ENCODE peak calls at places on chromosome 7, in five cellular contexts. B is A549, W is HepG2, Y is GM12878, L is K562. E is an unnamed sample.
A peak's percentile ranks its signal among the peaks of the same experiment; 100 is the strongest.

GRCh38 chr7:16753102-16753931 is at the start of gene TSPAN13:
- DNase-seq in Y (no peak), L (peak; percentile 95), B (peak; percentile 86), W (peak; percentile 81), E (peak; percentile 97)

GRCh38 chr7:1693991-1694524 is 24.0 kb downstream of the ELFN1 start:
- DNase-seq in L (peak; percentile 37), W (no peak), Y (no peak), B (no peak), E (peak; percentile 87)

GRCh38 chr7:1662767-1663166 is 7.3 kb upstream of the ELFN1 start:
- DNase-seq in L (no peak), B (no peak), W (no peak), Y (no peak), E (no peak)

GRCh38 chr7:71521506-71521905 is 389.6 kb downstream of the GALNT17 start:
- DNase-seq in Y (no peak), L (no peak), W (no peak), B (no peak), E (no peak)

GRCh38 chr7:158042156-158042880 is 545.3 kb downstream of the PTPRN2 start:
- DNase-seq in Y (no peak), W (no peak), L (no peak), B (no peak), E (no peak)

GRCh38 chr7:119377-120163 is 72.8 kb upstream of the FAM20C start:
- DNase-seq in L (no peak), Y (no peak), W (no peak), B (no peak), E (no peak)

GRCh38 chr7:543790-544527 is 24.3 kb upstream of the PDGFA start:
- DNase-seq in W (no peak), L (no peak), Y (no peak), B (no peak), E (no peak)

GRCh38 chr7:128693373-128694015 is 21.4 kb downstream of the GARIN1A start:
- DNase-seq in W (no peak), B (no peak), Y (no peak), L (no peak), E (no peak)

GRCh38 chr7:13286916-13287315 is 599.5 kb downstream of the ARL4A start:
- DNase-seq in B (no peak), Y (no peak), W (no peak), L (no peak), E (no peak)

GRCh38 chr7:14836571-14837189 is 65.9 kb downstream of the DGKB start:
- DNase-seq in Y (no peak), W (no peak), L (no peak), B (no peak), E (peak; percentile 88)

GRCh38 chr7:149562602-149563001 is 65.0 kb upstream of the ZNF746 start:
- DNase-seq in W (no peak), L (no peak), B (no peak), Y (no peak), E (no peak)

GRCh38 chr7:55550010-55550409 is 22.3 kb downstream of the VOPP1 start:
- DNase-seq in L (no peak), W (no peak), Y (no peak), B (no peak), E (no peak)

DNA sequence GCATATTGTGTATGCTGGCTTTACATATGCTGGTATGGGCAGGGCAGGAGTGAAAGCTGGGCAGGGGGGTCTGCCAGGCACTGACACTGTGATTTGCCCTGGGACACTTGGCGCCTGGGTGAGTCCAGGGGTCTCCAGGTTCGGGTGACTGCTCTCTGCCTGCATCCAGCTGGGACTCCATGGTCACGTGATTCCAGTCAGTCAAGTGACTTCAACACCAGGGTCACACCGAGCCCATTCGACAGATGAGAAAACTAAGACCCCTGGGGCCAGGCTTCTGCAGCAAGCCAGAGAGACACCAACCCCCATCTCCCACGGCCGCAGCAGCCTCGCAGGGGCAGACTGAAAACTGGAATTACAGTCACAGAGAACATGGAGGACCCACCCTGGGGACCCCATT is 30.0 kb downstream of the MMD2 start:
- DNase-seq in L (no peak), W (no peak), Y (no peak), B (no peak), E (no peak)
- TF ChIP-seq JUNB in L (no peak), W (no peak), Y (no peak), B (no peak), E (no peak)

GRCh38 chr7:144036302-144036858 is 12.4 kb upstream of the OR2A5 start:
- DNase-seq in W (no peak), L (no peak), B (no peak), Y (no peak), E (no peak)

GRCh38 chr7:144038887-144039286 is 9.9 kb upstream of the OR2A5 start:
- DNase-seq in L (no peak), W (no peak), Y (no peak), B (no peak), E (no peak)

GRCh38 chr7:144032985-144033384 is 15.8 kb upstream of the OR2A5 start:
- DNase-seq in W (no peak), L (no peak), B (no peak), Y (no peak), E (no peak)

GRCh38 chr7:144035385-144035784 is 13.4 kb upstream of the OR2A5 start:
- DNase-seq in Y (no peak), B (no peak), L (no peak), W (no peak), E (no peak)

GRCh38 chr7:144037414-144038096 is 11.2 kb upstream of the OR2A5 start:
- DNase-seq in L (no peak), B (no peak), W (no peak), Y (no peak), E (no peak)
- TF ChIP-seq REST in L (no peak), B (no peak), W (no peak), Y (no peak), E (no peak)

GRCh38 chr7:28169166-28169713 is 11.4 kb downstream of the JAZF1 start:
- DNase-seq in B (no peak), Y (no peak), W (no peak), L (no peak), E (no peak)
- TF ChIP-seq JUNB in B (no peak), Y (no peak), W (no peak), L (no peak), E (no peak)

DNA sequence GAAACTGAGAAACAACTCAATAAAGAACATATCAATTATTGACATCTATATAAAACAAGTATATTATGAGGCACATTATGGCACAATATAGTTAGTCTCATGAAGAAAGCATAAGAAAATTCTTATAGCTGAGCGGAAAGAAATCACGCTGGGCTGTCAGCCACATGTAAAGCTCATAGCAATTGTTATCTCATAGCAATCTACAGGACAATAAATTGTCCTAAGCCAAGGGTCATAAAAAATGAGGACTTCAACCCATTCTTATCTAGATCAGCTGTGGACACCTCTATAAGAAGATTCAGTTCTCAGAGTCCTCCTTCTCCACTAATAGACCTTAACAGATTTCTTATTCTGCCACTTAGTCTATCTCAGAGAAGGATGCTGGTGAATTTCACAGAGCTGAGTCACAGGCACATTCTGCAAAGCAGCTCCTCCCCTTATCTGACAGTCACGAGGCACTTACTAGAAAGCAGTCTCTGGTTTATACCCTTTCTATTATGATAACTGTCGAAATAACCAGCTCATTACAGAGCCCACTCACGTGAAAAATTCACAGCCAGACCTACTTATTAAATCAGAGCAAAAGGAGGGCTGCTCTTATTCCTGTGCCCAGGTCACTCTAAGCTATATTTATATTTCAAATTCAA is 185.3 kb upstream of the PCLO start:
- DNase-seq in L (no peak), W (no peak), B (peak; percentile 1), Y (no peak), E (no peak)
- TF ChIP-seq REST in L (no peak), W (no peak), B (no peak), Y (no peak), E (no peak)

DNA sequence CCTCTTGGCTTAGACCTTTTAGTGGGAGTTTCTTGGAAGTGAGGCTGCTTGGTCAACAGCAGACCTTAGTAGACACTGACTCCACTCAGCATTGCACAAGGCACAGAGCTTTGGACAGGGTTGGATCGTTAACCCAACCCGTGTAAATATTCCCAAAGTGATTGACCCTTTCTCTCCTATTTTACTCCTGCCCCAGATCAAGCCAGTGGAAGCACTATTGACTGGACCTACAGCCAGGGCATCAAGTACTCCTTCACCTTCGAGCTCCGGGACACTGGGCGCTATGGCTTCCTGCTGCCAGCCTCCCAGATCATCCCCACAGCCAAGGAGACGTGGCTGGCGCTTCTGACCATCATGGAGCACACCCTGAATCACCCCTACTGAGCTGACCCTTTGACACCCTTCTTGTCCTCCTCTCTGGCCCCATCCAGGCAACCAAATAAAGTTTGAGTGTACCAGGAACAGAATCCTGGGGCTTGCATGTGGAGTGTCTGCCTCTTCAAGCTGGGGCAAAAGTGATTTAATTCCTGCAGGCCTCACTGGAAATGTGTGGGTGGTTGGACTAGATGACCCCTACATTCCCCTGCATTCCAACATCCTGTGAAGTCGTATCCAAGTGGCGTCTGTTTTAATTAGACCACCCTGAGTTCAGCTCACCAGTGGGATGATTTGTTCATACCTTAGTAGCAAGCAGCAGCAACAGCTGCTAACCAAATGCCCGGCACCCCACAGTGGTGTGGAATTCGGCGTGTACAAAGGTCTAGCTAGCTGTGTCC is 7.5 kb downstream of the CPA1 start:
- DNase-seq in B (no peak), L (no peak), Y (no peak), W (no peak), E (no peak)
- TF ChIP-seq JUNB in B (no peak), L (no peak), Y (no peak), W (no peak), E (no peak)

GRCh38 chr7:40474790-40475680 is 340.2 kb downstream of the SUGCT start:
- DNase-seq in L (no peak), Y (peak; percentile 31), W (no peak), B (no peak), E (no peak)

GRCh38 chr7:40470817-40471216 is 336.0 kb downstream of the SUGCT start:
- DNase-seq in B (no peak), L (no peak), W (no peak), Y (no peak), E (no peak)

GRCh38 chr7:40471891-40472290 is 337.1 kb downstream of the SUGCT start:
- DNase-seq in B (no peak), W (no peak), Y (no peak), L (no peak), E (no peak)

GRCh38 chr7:40469481-40469880 is 334.7 kb downstream of the SUGCT start:
- DNase-seq in W (no peak), Y (no peak), L (no peak), B (no peak), E (no peak)

DNA sequence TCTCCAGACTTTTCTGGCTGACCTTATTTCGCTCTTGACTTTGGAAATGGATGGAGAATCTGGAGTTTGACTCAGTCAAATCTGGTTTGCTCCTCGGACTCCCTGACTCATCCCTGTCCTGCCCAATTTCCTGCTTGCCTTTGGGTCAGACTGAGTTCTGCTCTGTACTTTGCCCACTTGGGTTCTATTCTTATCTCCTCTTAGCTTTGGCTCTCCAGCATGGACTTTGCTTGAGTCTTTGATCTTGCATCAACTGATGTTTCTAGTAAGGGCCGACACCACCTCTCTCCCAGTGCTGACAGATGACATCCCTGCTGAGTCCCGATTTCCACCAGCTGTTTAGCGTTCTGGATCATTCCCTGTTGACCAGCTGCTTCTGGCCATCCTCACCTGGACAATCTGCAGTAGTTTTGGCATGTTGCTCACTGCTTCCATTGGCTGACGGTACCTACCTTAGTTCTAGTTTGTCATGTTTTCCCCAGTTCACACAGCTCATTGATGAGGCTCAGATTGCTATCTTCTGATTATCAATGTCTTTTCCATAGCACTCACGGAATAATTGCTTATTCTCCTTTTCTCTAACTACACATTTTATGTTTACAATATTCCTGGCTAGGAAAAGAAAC is 335.4 kb downstream of the SUGCT start:
- DNase-seq in Y (no peak), B (no peak), W (peak; percentile 91), L (no peak), E (no peak)
- TF ChIP-seq REST in Y (no peak), B (no peak), W (no peak), L (no peak), E (no peak)

E was measured in GM23338.